ENCODE peak calls at places on chromosome 21, in seven cellular contexts. One of them, this sample, is unnamed.

GRCh38 chr21:34073749-34074282 is 438 bp downstream of the MRPS6 start:
- DNase-seq in DMS 273 treated with DMSO at 0.1 percent for 48 hours: no peak
- DNase-seq in HS-5: no peak
- DNase-seq in activated T-cell treated with anti-CD3 and anti-CD28 coated beads for 1 hour: peak
- DNase-seq in fibroblast of pulmonary artery: peak
- DNase-seq in midbrain: peak
- DNase-seq in GM12865: peak
- DNase-seq in this sample: no peak

GRCh38 chr21:45454924-45455315 is 50.0 kb downstream of the COL18A1 start:
- DNase-seq in GM12865: no peak
- DNase-seq in midbrain: no peak
- DNase-seq in fibroblast of pulmonary artery: peak
- DNase-seq in activated T-cell treated with anti-CD3 and anti-CD28 coated beads for 1 hour: no peak
- DNase-seq in DMS 273 treated with DMSO at 0.1 percent for 48 hours: no peak
- DNase-seq in HS-5: no peak
- DNase-seq in this sample: no peak

GRCh38 chr21:44423941-44424607 is 31.2 kb upstream of the LRRC3 start:
- DNase-seq in midbrain: no peak
- DNase-seq in GM12865: no peak
- DNase-seq in DMS 273 treated with DMSO at 0.1 percent for 48 hours: no peak
- DNase-seq in fibroblast of pulmonary artery: no peak
- DNase-seq in HS-5: no peak
- DNase-seq in activated T-cell treated with anti-CD3 and anti-CD28 coated beads for 1 hour: no peak
- DNase-seq in this sample: no peak

GRCh38 chr21:42757422-42757821 is 104.0 kb downstream of the PDE9A start:
- DNase-seq in DMS 273 treated with DMSO at 0.1 percent for 48 hours: no peak
- DNase-seq in GM12865: no peak
- DNase-seq in activated T-cell treated with anti-CD3 and anti-CD28 coated beads for 1 hour: no peak
- DNase-seq in fibroblast of pulmonary artery: no peak
- DNase-seq in HS-5: no peak
- DNase-seq in midbrain: no peak
- DNase-seq in this sample: no peak

GRCh38 chr21:27674037-27674436 is 707.1 kb upstream of the ADAMTS5 start:
- DNase-seq in GM12865: no peak
- DNase-seq in fibroblast of pulmonary artery: peak
- DNase-seq in HS-5: peak
- DNase-seq in DMS 273 treated with DMSO at 0.1 percent for 48 hours: no peak
- DNase-seq in midbrain: no peak
- DNase-seq in activated T-cell treated with anti-CD3 and anti-CD28 coated beads for 1 hour: no peak
- DNase-seq in this sample: peak

GRCh38 chr21:45328198-45329087 is 40.7 kb upstream of the POFUT2 start:
- DNase-seq in fibroblast of pulmonary artery: no peak
- DNase-seq in HS-5: no peak
- DNase-seq in GM12865: no peak
- DNase-seq in DMS 273 treated with DMSO at 0.1 percent for 48 hours: no peak
- DNase-seq in activated T-cell treated with anti-CD3 and anti-CD28 coated beads for 1 hour: no peak
- DNase-seq in midbrain: no peak
- DNase-seq in this sample: no peak

GRCh38 chr21:45102391-45102932 is 28.1 kb downstream of the ADARB1 start:
- DNase-seq in HS-5: peak
- DNase-seq in GM12865: no peak
- DNase-seq in DMS 273 treated with DMSO at 0.1 percent for 48 hours: no peak
- DNase-seq in activated T-cell treated with anti-CD3 and anti-CD28 coated beads for 1 hour: no peak
- DNase-seq in fibroblast of pulmonary artery: peak
- DNase-seq in midbrain: no peak
- DNase-seq in this sample: peak

GRCh38 chr21:29258626-29259335 is 39.9 kb upstream of the BACH1 start:
- DNase-seq in GM12865: no peak
- DNase-seq in activated T-cell treated with anti-CD3 and anti-CD28 coated beads for 1 hour: no peak
- DNase-seq in HS-5: peak
- DNase-seq in fibroblast of pulmonary artery: peak
- DNase-seq in DMS 273 treated with DMSO at 0.1 percent for 48 hours: no peak
- DNase-seq in midbrain: no peak
- DNase-seq in this sample: peak

GRCh38 chr21:30194701-30195299 is 21.1 kb downstream of the CLDN8 start:
- DNase-seq in DMS 273 treated with DMSO at 0.1 percent for 48 hours: no peak
- DNase-seq in GM12865: peak
- DNase-seq in activated T-cell treated with anti-CD3 and anti-CD28 coated beads for 1 hour: no peak
- DNase-seq in midbrain: peak
- DNase-seq in fibroblast of pulmonary artery: peak
- DNase-seq in HS-5: peak
- DNase-seq in this sample: no peak

GRCh38 chr21:41213081-41213480 is 45.1 kb downstream of the BACE2 start:
- DNase-seq in DMS 273 treated with DMSO at 0.1 percent for 48 hours: no peak
- DNase-seq in midbrain: no peak
- DNase-seq in GM12865: no peak
- DNase-seq in HS-5: no peak
- DNase-seq in activated T-cell treated with anti-CD3 and anti-CD28 coated beads for 1 hour: no peak
- DNase-seq in fibroblast of pulmonary artery: no peak
- DNase-seq in this sample: no peak

GRCh38 chr21:45517249-45518065 is 24.8 kb downstream of the SLC19A1 start:
- DNase-seq in GM12865: peak
- DNase-seq in midbrain: no peak
- DNase-seq in activated T-cell treated with anti-CD3 and anti-CD28 coated beads for 1 hour: no peak
- DNase-seq in DMS 273 treated with DMSO at 0.1 percent for 48 hours: no peak
- DNase-seq in fibroblast of pulmonary artery: peak
- DNase-seq in HS-5: no peak
- DNase-seq in this sample: no peak

GRCh38 chr21:31897311-31897710 is 24.5 kb downstream of the HUNK start:
- DNase-seq in GM12865: no peak
- DNase-seq in activated T-cell treated with anti-CD3 and anti-CD28 coated beads for 1 hour: no peak
- DNase-seq in DMS 273 treated with DMSO at 0.1 percent for 48 hours: no peak
- DNase-seq in midbrain: no peak
- DNase-seq in HS-5: no peak
- DNase-seq in fibroblast of pulmonary artery: no peak
- DNase-seq in this sample: no peak

This sample was measured in AG09309.